ENCODE peak calls at places on chromosomes 2 and 18, in ten cellular contexts. Y is heart left ventricle, H is astrocyte of the spinal cord, W is AG09309, M is foreskin fibroblast, P is PC-3, S is MM.1S, E is fibroblast of lung, A is choroid plexus epithelial cell, R is transverse colon. B is an unnamed sample.

GRCh38 chr2:215537621-215538020 is 101.8 kb upstream of the FN1 start:
- DNase-seq in Y (no peak), H (no peak), W (peak), M (peak), P (peak), S (no peak), E (peak), A (peak), R (no peak), B (peak)

GRCh38 chr2:212537311-212538155 is 1.1 kb downstream of the ERBB4 start:
- DNase-seq in Y (peak), H (no peak), W (no peak), M (no peak), P (peak), S (no peak), E (no peak), A (no peak), R (no peak), B (no peak)

GRCh38 chr2:235204923-235205322 is 253.1 kb downstream of the SH3BP4 start:
- DNase-seq in Y (no peak), H (no peak), W (no peak), M (no peak), P (no peak), S (no peak), E (no peak), A (no peak), R (no peak), B (no peak)

GRCh38 chr2:106189764-106190468 is 4.2 kb downstream of the UXS1 start:
- DNase-seq in Y (no peak), H (peak), W (no peak), M (peak), P (peak), S (no peak), E (peak), A (peak), R (no peak), B (no peak)

GRCh38 chr2:223786236-223786635 is 51.1 kb downstream of the AP1S3 start:
- DNase-seq in Y (no peak), H (no peak), W (no peak), M (no peak), P (no peak), S (no peak), E (no peak), A (no peak), R (no peak), B (no peak)

GRCh38 chr2:236284208-236284607 is 20.0 kb upstream of the ASB18 start:
- DNase-seq in Y (no peak), H (no peak), W (no peak), M (no peak), P (no peak), S (no peak), E (no peak), A (no peak), R (no peak), B (no peak)

GRCh38 chr18:34926683-34927082 is 114.5 kb upstream of the MAPRE2 start:
- DNase-seq in Y (no peak), H (no peak), W (no peak), M (no peak), P (no peak), S (no peak), E (no peak), A (no peak), R (no peak), B (no peak)

GRCh38 chr2:4992226-4992625 is 700.0 kb upstream of the SOX11 start:
- DNase-seq in Y (no peak), H (no peak), W (no peak), M (no peak), P (peak), S (no peak), E (peak), A (peak), R (no peak), B (no peak)

GRCh38 chr18:11963991-11964484 is 17.3 kb upstream of the IMPA2 start:
- DNase-seq in Y (no peak), H (peak), W (peak), M (no peak), P (no peak), S (no peak), E (no peak), A (peak), R (no peak), B (peak)

GRCh38 chr18:74083071-74083954 is 64.3 kb downstream of the FBXO15 start:
- DNase-seq in Y (no peak), H (no peak), W (no peak), M (peak), P (no peak), S (no peak), E (no peak), A (no peak), R (no peak), B (no peak)

GRCh38 chr2:168456526-168457176 is 579 bp downstream of the CERS6 start:
- DNase-seq in Y (peak), H (peak), W (no peak), M (peak), P (peak), S (peak), E (no peak), A (peak), R (peak), B (no peak)

GRCh38 chr2:101756266-101756665 is 58.8 kb downstream of the MAP4K4 start:
- DNase-seq in Y (no peak), H (no peak), W (no peak), M (no peak), P (no peak), S (no peak), E (no peak), A (no peak), R (no peak), B (no peak)

GRCh38 chr18:79925656-79925979 is 25.8 kb downstream of the SLC66A2 start:
- DNase-seq in Y (no peak), H (no peak), W (no peak), M (no peak), P (no peak), S (no peak), E (no peak), A (peak), R (no peak), B (no peak)

GRCh38 chr2:118386636-118387302 is 298.5 kb downstream of the INSIG2 start:
- DNase-seq in Y (no peak), H (peak), W (peak), M (peak), P (peak), S (no peak), E (peak), A (peak), R (no peak), B (peak)

GRCh38 chr18:32771871-32772499 is 838 bp downstream of the KLHL14 start:
- DNase-seq in Y (peak), H (no peak), W (no peak), M (no peak), P (no peak), S (no peak), E (no peak), A (no peak), R (no peak), B (no peak)

GRCh38 chr18:424071-424868 is 76.2 kb downstream of the COLEC12 start:
- DNase-seq in Y (no peak), H (peak), W (peak), M (peak), P (no peak), S (no peak), E (no peak), A (no peak), R (no peak), B (peak)

GRCh38 chr2:18299423-18300212 is 260.8 kb downstream of the RDH14 start:
- DNase-seq in Y (no peak), H (peak), W (peak), M (peak), P (peak), S (no peak), E (peak), A (peak), R (no peak), B (peak)

GRCh38 chr2:113692698-113693428 is 63.6 kb downstream of the SLC35F5 start:
- DNase-seq in Y (no peak), H (no peak), W (no peak), M (no peak), P (no peak), S (peak), E (no peak), A (no peak), R (no peak), B (no peak)

GRCh38 chr2:45570671-45571334 is 40.3 kb downstream of the SRBD1 start:
- DNase-seq in Y (no peak), H (peak), W (no peak), M (peak), P (peak), S (no peak), E (peak), A (peak), R (no peak), B (no peak)

GRCh38 chr2:85536479-85536878 is 2.5 kb upstream of the MAT2A start:
- DNase-seq in Y (no peak), H (peak), W (peak), M (peak), P (peak), S (no peak), E (peak), A (peak), R (no peak), B (peak)

GRCh38 chr2:174699993-174700766 is 64.1 kb downstream of the CHRNA1 start:
- DNase-seq in Y (no peak), H (peak), W (no peak), M (peak), P (peak), S (peak), E (peak), A (peak), R (no peak), B (no peak)

GRCh38 chr2:239853706-239854327 is 171.3 kb downstream of the NDUFA10 start:
- DNase-seq in Y (peak), H (no peak), W (no peak), M (no peak), P (no peak), S (no peak), E (no peak), A (no peak), R (no peak), B (no peak)

GRCh38 chr18:56458770-56459450 is 179.5 kb downstream of the TXNL1 start:
- DNase-seq in Y (no peak), H (no peak), W (no peak), M (no peak), P (no peak), S (no peak), E (no peak), A (no peak), R (no peak), B (no peak)

GRCh38 chr2:54772110-54772509 is 48.6 kb downstream of the EML6 start:
- DNase-seq in Y (no peak), H (peak), W (peak), M (no peak), P (peak), S (no peak), E (peak), A (peak), R (no peak), B (no peak)

GRCh38 chr2:174438146-174438886 is 42.8 kb downstream of the SCRN3 start:
- DNase-seq in Y (peak), H (no peak), W (no peak), M (no peak), P (no peak), S (no peak), E (no peak), A (no peak), R (no peak), B (no peak)

GRCh38 chr18:11909597-11910026 is 1.5 kb upstream of the MPPE1 start:
- DNase-seq in Y (no peak), H (peak), W (no peak), M (peak), P (peak), S (peak), E (peak), A (no peak), R (no peak), B (no peak)

GRCh38 chr2:171080607-171081006 is 80.1 kb downstream of the TLK1 start:
- DNase-seq in Y (no peak), H (no peak), W (no peak), M (no peak), P (no peak), S (no peak), E (no peak), A (no peak), R (no peak), B (no peak)

GRCh38 chr18:73461780-73462059 is 593.9 kb upstream of the NETO1 start:
- DNase-seq in Y (no peak), H (peak), W (no peak), M (peak), P (no peak), S (no peak), E (peak), A (peak), R (no peak), B (no peak)

GRCh38 chr2:179711375-179711774 is 150.0 kb downstream of the ZNF385B start:
- DNase-seq in Y (no peak), H (no peak), W (no peak), M (no peak), P (peak), S (no peak), E (no peak), A (no peak), R (no peak), B (no peak)

GRCh38 chr2:130830538-130830937 is 6.2 kb upstream of the ARHGEF4 start:
- DNase-seq in Y (no peak), H (no peak), W (no peak), M (no peak), P (no peak), S (no peak), E (no peak), A (no peak), R (no peak), B (no peak)

GRCh38 chr2:430280-431040 is 142.6 kb upstream of the ALKAL2 start:
- DNase-seq in Y (no peak), H (no peak), W (no peak), M (no peak), P (no peak), S (no peak), E (no peak), A (no peak), R (no peak), B (no peak)

GRCh38 chr18:1488957-1489356 is 584.3 kb downstream of the ADCYAP1 start:
- DNase-seq in Y (no peak), H (no peak), W (no peak), M (no peak), P (no peak), S (no peak), E (no peak), A (no peak), R (no peak), B (no peak)

GRCh38 chr2:128411431-128411830 is 92.8 kb upstream of the HS6ST1 start:
- DNase-seq in Y (no peak), H (no peak), W (no peak), M (no peak), P (no peak), S (no peak), E (no peak), A (no peak), R (no peak), B (no peak)

GRCh38 chr2:15449542-15450236 is 111.4 kb downstream of the NBAS start:
- DNase-seq in Y (no peak), H (no peak), W (no peak), M (no peak), P (no peak), S (no peak), E (no peak), A (no peak), R (no peak), B (no peak)

GRCh38 chr18:59655661-59656060 is 41.6 kb downstream of the CCBE1 start:
- DNase-seq in Y (no peak), H (no peak), W (no peak), M (no peak), P (no peak), S (no peak), E (no peak), A (no peak), R (no peak), B (no peak)

GRCh38 chr2:85851253-85851955 is 37.4 kb downstream of the ST3GAL5 start:
- DNase-seq in Y (no peak), H (no peak), W (no peak), M (peak), P (peak), S (no peak), E (no peak), A (no peak), R (peak), B (peak)

GRCh38 chr2:190838492-190838910 is 42.1 kb upstream of the GLS start:
- DNase-seq in Y (no peak), H (peak), W (no peak), M (peak), P (peak), S (no peak), E (peak), A (peak), R (no peak), B (no peak)

GRCh38 chr2:237872178-237872887 is 12.9 kb downstream of the RAMP1 start:
- DNase-seq in Y (no peak), H (no peak), W (no peak), M (no peak), P (no peak), S (no peak), E (no peak), A (no peak), R (no peak), B (no peak)

DNA sequence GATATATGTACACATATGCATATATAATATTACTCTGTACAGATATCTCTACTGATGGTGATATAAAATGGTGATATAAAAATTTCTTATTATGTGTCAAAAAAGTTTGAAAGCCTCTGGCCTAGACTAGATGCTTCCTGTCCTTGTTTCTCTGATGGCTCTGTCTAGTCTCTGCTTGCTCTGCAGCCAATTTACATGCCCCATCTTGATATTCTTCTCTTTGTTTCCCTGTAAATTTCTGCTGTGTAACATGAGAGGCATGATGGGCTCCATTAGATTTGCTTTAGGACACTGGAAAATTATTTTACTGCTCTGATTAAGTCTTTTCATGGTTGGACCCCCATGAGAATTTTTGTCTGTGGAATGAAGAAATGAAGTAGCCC is 24.3 kb downstream of the BABAM2 start:
- DNase-seq in Y (no peak), H (no peak), W (no peak), M (no peak), P (no peak), S (no peak), E (no peak), A (no peak), R (no peak), B (no peak)
- H3K4me3 ChIP-seq in Y (no peak), H (no peak), W (no peak), M (no peak), P (no peak), S (no peak), E (no peak), A (no peak), R (no peak), B (no peak)

DNA sequence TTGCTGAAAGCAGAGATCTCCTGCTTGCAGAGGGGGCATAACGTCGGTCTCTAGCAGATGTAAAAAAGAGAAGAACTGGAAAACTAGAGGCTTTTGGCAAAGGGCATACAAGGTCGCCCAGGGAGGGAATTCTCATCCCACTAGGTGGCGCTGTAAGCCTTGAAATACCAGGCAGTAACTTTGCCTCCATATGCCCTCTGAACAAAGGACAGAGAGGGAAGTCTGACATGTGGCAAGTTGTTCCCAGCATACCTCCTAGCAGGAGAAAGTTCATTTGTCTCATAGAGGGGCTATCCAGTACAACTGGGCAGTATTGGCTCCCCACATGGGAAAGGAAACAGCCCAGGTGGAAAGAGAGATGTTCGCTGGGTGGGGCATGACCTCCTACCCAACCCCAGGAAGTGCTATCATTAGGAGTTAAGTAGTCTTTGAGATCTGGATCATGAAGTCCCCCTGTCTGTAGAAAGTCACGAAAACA is 40.0 kb downstream of the STK17B start:
- DNase-seq in Y (no peak), H (peak), W (no peak), M (no peak), P (peak), S (peak), E (peak), A (peak), R (peak), B (no peak)
- TF ChIP-seq CTCF in Y (peak), H (peak), W (peak), M (no peak), P (peak), S (peak), E (no peak), A (peak), R (peak), B (peak)

GRCh38 chr2:26568076-26568890 is 72.9 kb downstream of the CIB4 start:
- DNase-seq in Y (no peak), H (no peak), W (no peak), M (no peak), P (no peak), S (no peak), E (no peak), A (no peak), R (no peak), B (no peak)
- H3K4me3 ChIP-seq in Y (no peak), H (no peak), W (no peak), M (no peak), P (no peak), S (no peak), E (no peak), A (no peak), R (no peak), B (no peak)

DNA sequence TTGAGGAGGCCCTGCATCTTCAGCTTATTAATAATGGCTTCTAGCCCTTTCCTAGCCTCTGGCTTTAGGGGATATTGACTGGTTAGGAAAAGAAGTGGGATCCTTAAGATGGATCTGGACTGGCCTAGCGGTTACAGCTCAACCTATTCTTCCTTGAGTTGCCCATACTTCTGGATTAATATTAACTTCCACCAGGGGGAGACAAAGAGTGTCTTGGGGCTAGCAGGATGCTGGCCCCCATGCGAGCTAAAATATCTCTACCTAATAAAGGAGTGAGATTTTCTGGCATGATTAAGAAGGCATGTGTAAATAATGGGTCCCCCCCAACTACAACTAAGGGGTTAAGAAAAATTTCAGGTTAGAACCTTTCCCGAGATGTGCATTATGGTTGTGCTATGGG is 23.2 kb upstream of the PLA2R1 start:
- DNase-seq in Y (no peak), H (no peak), W (no peak), M (no peak), P (no peak), S (peak), E (no peak), A (no peak), R (no peak), B (no peak)
- TF ChIP-seq CTCF in Y (no peak), H (no peak), W (peak), M (peak), P (peak), S (peak), E (no peak), A (peak), R (no peak), B (peak)

GRCh38 chr2:181163139-181163538 is 182.7 kb downstream of the UBE2E3 start:
- DNase-seq in Y (no peak), H (no peak), W (no peak), M (no peak), P (no peak), S (peak), E (no peak), A (no peak), R (no peak), B (no peak)
- H3K4me3 ChIP-seq in Y (no peak), H (no peak), W (no peak), M (no peak), P (no peak), S (no peak), E (no peak), A (no peak), R (no peak), B (no peak)

B was measured in BJ.